ENCODE peak calls at places on chromosomes 6 and 20, in eight cellular contexts. D, J, B, I, O, F, M and L are unnamed samples.
A peak's percentile ranks its signal among the peaks of the same experiment; 100 is the strongest.

GRCh38 chr20:37401930-37402675 is 56.2 kb downstream of the SRC start:
- DNase-seq in I (no peak), F (no peak), M (no peak), O (no peak), D (no peak), B (no peak), J (no peak), L (no peak)

GRCh38 chr6:143329323-143329722 is 121.2 kb downstream of the ADAT2 start:
- DNase-seq in O (no peak), I (no peak), J (no peak), M (no peak), D (peak; percentile 40), F (no peak), B (no peak), L (no peak)

GRCh38 chr6:129340983-129341382 is 369.0 kb downstream of the ARHGAP18 start:
- DNase-seq in J (peak; percentile 9), B (no peak), M (no peak), D (peak; percentile 82), F (no peak), I (no peak), O (no peak), L (no peak)

GRCh38 chr6:166473886-166474596 is 91.3 kb upstream of the MPC1 start:
- DNase-seq in B (no peak), M (no peak), I (no peak), D (no peak), J (no peak), F (no peak), O (no peak), L (no peak)

GRCh38 chr6:134299236-134299635 is 18.7 kb downstream of the SGK1 start:
- DNase-seq in M (no peak), F (no peak), B (no peak), I (no peak), O (no peak), D (peak; percentile 8), J (peak; percentile 37), L (no peak)

GRCh38 chr6:20353134-20353533 is 48.5 kb upstream of the E2F3 start:
- DNase-seq in O (no peak), M (no peak), F (no peak), B (no peak), D (no peak), I (no peak), J (no peak), L (no peak)

GRCh38 chr20:58811334-58811733 is 39.4 kb downstream of the GNAS-AS1 start:
- DNase-seq in O (no peak), J (no peak), M (no peak), I (no peak), D (no peak), F (no peak), B (no peak), L (no peak)

GRCh38 chr6:13384966-13385365 is 56.6 kb upstream of the TBC1D7 start:
- DNase-seq in D (no peak), J (no peak), M (no peak), I (no peak), F (no peak), B (no peak), O (no peak), L (no peak)

GRCh38 chr6:166672624-166673165 is 45.6 kb upstream of the RPS6KA2 start:
- DNase-seq in O (no peak), M (no peak), F (no peak), D (no peak), I (no peak), B (no peak), J (no peak), L (no peak)

GRCh38 chr6:169317441-169318202 is 64.0 kb upstream of the THBS2 start:
- DNase-seq in D (no peak), M (no peak), B (no peak), O (no peak), I (no peak), J (no peak), F (no peak), L (no peak)

GRCh38 chr6:169313347-169314010 is 59.8 kb upstream of the THBS2 start:
- DNase-seq in M (no peak), O (no peak), I (no peak), B (no peak), F (no peak), D (no peak), J (no peak), L (no peak)

GRCh38 chr6:169315830-169316614 is 62.4 kb upstream of the THBS2 start:
- DNase-seq in D (no peak), I (no peak), O (no peak), M (no peak), B (no peak), J (no peak), F (no peak), L (no peak)

GRCh38 chr6:169319561-169319960 is 65.9 kb upstream of the THBS2 start:
- DNase-seq in O (no peak), M (no peak), B (no peak), I (no peak), J (no peak), D (no peak), F (no peak), L (no peak)

GRCh38 chr6:169316651-169317050 is 63.0 kb upstream of the THBS2 start:
- DNase-seq in I (no peak), F (no peak), B (no peak), J (no peak), D (no peak), M (no peak), O (no peak), L (no peak)
- TF ChIP-seq CTCF in I (no peak), F (no peak), B (no peak), J (no peak), D (no peak), M (no peak), O (no peak), L (no peak)

DNA sequence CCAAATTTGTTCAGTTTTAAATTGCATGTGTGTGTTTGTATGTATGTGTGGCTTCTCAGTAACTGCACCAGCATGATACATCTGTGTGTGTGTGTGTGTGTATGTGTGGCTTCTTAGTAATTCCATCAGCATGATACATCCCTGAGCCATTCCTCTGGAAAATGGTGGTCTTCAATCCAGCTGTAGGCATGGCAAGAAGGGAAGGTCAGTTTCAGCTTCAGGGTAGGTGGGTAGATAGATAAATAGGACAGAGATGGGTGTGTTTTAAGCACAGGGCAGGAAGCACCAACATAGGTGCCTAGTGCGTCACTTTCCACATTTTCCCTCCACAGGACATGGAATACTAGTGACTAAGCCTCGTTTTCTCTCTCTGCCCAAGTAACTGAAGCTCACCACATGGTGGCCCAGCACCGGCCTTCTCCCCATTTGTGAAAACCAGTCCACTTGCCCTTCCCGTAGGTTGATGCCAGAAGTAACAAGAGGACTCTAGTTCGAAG is 82.9 kb downstream of the RPP40 start:
- DNase-seq in O (no peak), J (no peak), B (no peak), D (no peak), M (no peak), F (no peak), I (no peak), L (no peak)
- TF ChIP-seq CTCF in O (no peak), J (no peak), B (no peak), D (no peak), M (no peak), F (no peak), I (no peak), L (no peak)

DNA sequence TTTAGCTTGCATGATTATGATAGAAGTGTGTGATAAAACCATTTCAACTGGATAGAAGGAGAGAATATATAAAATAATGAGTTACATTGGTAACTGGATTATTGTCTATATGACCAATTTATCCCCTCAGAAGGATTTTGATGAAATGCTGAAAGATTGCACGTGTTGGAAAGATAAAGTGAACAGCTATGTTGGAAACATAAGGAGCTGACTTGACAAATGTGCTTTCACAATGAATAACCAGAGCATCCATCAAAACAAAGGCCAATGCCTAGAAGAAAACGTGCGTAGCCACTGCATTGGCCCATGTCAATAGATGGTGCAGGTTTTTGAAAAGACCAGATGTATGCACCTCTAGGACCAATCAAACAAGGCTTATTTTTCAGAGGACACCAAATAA is 168.8 kb downstream of the TMEM200A start:
- DNase-seq in O (no peak), B (no peak), F (no peak), M (no peak), D (no peak), I (no peak), J (no peak), L (no peak)
- TF ChIP-seq CTCF in O (no peak), B (no peak), F (no peak), M (no peak), D (no peak), I (no peak), J (no peak), L (no peak)

GRCh38 chr20:51333446-51333845 is 209.1 kb downstream of the NFATC2 start:
- DNase-seq in M (no peak), O (no peak), J (no peak), I (no peak), D (no peak), B (no peak), F (no peak), L (no peak)

GRCh38 chr20:51337126-51337805 is 205.3 kb downstream of the NFATC2 start:
- DNase-seq in I (no peak), D (no peak), B (no peak), J (no peak), O (no peak), M (no peak), F (no peak), L (no peak)

GRCh38 chr20:51334609-51335008 is 207.9 kb downstream of the NFATC2 start:
- DNase-seq in M (no peak), O (no peak), J (no peak), D (no peak), B (no peak), I (no peak), F (no peak), L (no peak)

GRCh38 chr20:51333971-51334370 is 208.5 kb downstream of the NFATC2 start:
- DNase-seq in D (no peak), M (no peak), B (no peak), I (no peak), J (no peak), O (no peak), F (no peak), L (no peak)

GRCh38 chr20:51335329-51335841 is 207.1 kb downstream of the NFATC2 start:
- DNase-seq in F (no peak), I (no peak), B (no peak), M (no peak), J (peak; percentile 84), D (peak; percentile 92), O (peak; percentile 37), L (no peak)
- TF ChIP-seq CTCF in F (no peak), I (no peak), B (no peak), M (no peak), J (no peak), D (no peak), O (no peak), L (no peak)